ENCODE peak calls at places on chromosomes 12 and 14, in five cellular contexts. One of them, this sample, is unnamed.
A peak's percentile ranks its signal among the peaks of the same experiment; 100 is the strongest.

GRCh38 chr12:84822541-84822940 is 90.1 kb downstream of the SLC6A15 start:
- DNase-seq in BE2C: no peak
- DNase-seq in neural crest cell: no peak
- DNase-seq in AG10803: peak; percentile 88
- DNase-seq in foreskin fibroblast: peak; percentile 56
- DNase-seq in this sample: no peak

GRCh38 chr14:71452987-71453386 is 479.2 kb upstream of the RGS6 start:
- DNase-seq in foreskin fibroblast: peak; percentile 39
- DNase-seq in AG10803: peak; percentile 74
- DNase-seq in neural crest cell: no peak
- DNase-seq in BE2C: no peak
- DNase-seq in this sample: no peak

GRCh38 chr12:107145397-107145796 is 52.0 kb upstream of the CRY1 start:
- DNase-seq in AG10803: no peak
- DNase-seq in neural crest cell: no peak
- DNase-seq in foreskin fibroblast: no peak
- DNase-seq in BE2C: no peak
- DNase-seq in this sample: no peak

GRCh38 chr12:110345176-110345651 is 58.3 kb downstream of the ANAPC7 start:
- DNase-seq in neural crest cell: no peak
- DNase-seq in BE2C: no peak
- DNase-seq in AG10803: no peak
- DNase-seq in foreskin fibroblast: no peak
- DNase-seq in this sample: no peak

GRCh38 chr12:66280573-66280972 is 21.7 kb upstream of the HELB start:
- DNase-seq in AG10803: no peak
- DNase-seq in BE2C: no peak
- DNase-seq in neural crest cell: no peak
- DNase-seq in foreskin fibroblast: no peak
- DNase-seq in this sample: no peak

GRCh38 chr12:71587012-71587411 is 76.6 kb downstream of the ZFC3H1 start:
- DNase-seq in BE2C: no peak
- DNase-seq in foreskin fibroblast: no peak
- DNase-seq in AG10803: no peak
- DNase-seq in neural crest cell: no peak
- DNase-seq in this sample: no peak

GRCh38 chr14:91681893-91682563 is 49.9 kb downstream of the CATSPERB start:
- DNase-seq in AG10803: no peak
- DNase-seq in foreskin fibroblast: no peak
- DNase-seq in BE2C: no peak
- DNase-seq in neural crest cell: no peak
- DNase-seq in this sample: no peak

GRCh38 chr14:97413991-97414717 is 617.0 kb downstream of the VRK1 start:
- DNase-seq in AG10803: no peak
- DNase-seq in neural crest cell: no peak
- DNase-seq in foreskin fibroblast: no peak
- DNase-seq in BE2C: no peak
- DNase-seq in this sample: no peak

GRCh38 chr14:67269338-67270060 is 28.3 kb downstream of the PALS1 start:
- DNase-seq in neural crest cell: no peak
- DNase-seq in AG10803: peak; percentile 89
- DNase-seq in BE2C: no peak
- DNase-seq in foreskin fibroblast: peak; percentile 71
- DNase-seq in this sample: no peak

GRCh38 chr12:21938879-21939278 is 2.3 kb downstream of the ABCC9 start:
- DNase-seq in neural crest cell: no peak
- DNase-seq in AG10803: no peak
- DNase-seq in foreskin fibroblast: no peak
- DNase-seq in BE2C: no peak
- DNase-seq in this sample: no peak

GRCh38 chr12:58450868-58451482 is 469.3 kb downstream of the LRIG3 start:
- DNase-seq in foreskin fibroblast: no peak
- DNase-seq in AG10803: no peak
- DNase-seq in BE2C: no peak
- DNase-seq in neural crest cell: no peak
- DNase-seq in this sample: no peak

GRCh38 chr14:102234331-102235264 is 70.4 kb downstream of the MOK start:
- DNase-seq in AG10803: no peak
- DNase-seq in BE2C: peak; percentile 49
- DNase-seq in foreskin fibroblast: no peak
- DNase-seq in neural crest cell: no peak
- DNase-seq in this sample: no peak

GRCh38 chr14:97723834-97724770 is 926.9 kb downstream of the VRK1 start:
- DNase-seq in neural crest cell: no peak
- DNase-seq in foreskin fibroblast: no peak
- DNase-seq in AG10803: no peak
- DNase-seq in BE2C: no peak
- DNase-seq in this sample: no peak

GRCh38 chr14:49769581-49770211 is 1.7 kb downstream of the KLHDC2 start:
- DNase-seq in BE2C: no peak
- DNase-seq in AG10803: no peak
- DNase-seq in neural crest cell: no peak
- DNase-seq in foreskin fibroblast: peak; percentile 11
- DNase-seq in this sample: no peak

GRCh38 chr12:14148489-14149240 is 167.3 kb upstream of the GRIN2B start:
- DNase-seq in neural crest cell: no peak
- DNase-seq in AG10803: no peak
- DNase-seq in BE2C: no peak
- DNase-seq in foreskin fibroblast: no peak
- DNase-seq in this sample: no peak

GRCh38 chr14:52313493-52313881 is 625 bp upstream of the PTGER2 start:
- DNase-seq in foreskin fibroblast: no peak
- DNase-seq in neural crest cell: no peak
- DNase-seq in BE2C: no peak
- DNase-seq in AG10803: peak; percentile 25
- DNase-seq in this sample: no peak

GRCh38 chr14:48373993-48374392 is 698.6 kb upstream of the MDGA2 start:
- DNase-seq in neural crest cell: no peak
- DNase-seq in BE2C: no peak
- DNase-seq in AG10803: no peak
- DNase-seq in foreskin fibroblast: no peak
- DNase-seq in this sample: no peak

GRCh38 chr12:101172316-101172715 is 37.7 kb downstream of the SLC5A8 start:
- DNase-seq in foreskin fibroblast: peak; percentile 18
- DNase-seq in AG10803: peak; percentile 41
- DNase-seq in neural crest cell: no peak
- DNase-seq in BE2C: no peak
- DNase-seq in this sample: peak; percentile 9

GRCh38 chr12:17348311-17348710 is 741.7 kb downstream of the RERGL start:
- DNase-seq in foreskin fibroblast: no peak
- DNase-seq in AG10803: no peak
- DNase-seq in BE2C: no peak
- DNase-seq in neural crest cell: no peak
- DNase-seq in this sample: no peak

GRCh38 chr12:59723520-59723919 is 127.7 kb downstream of the SLC16A7 start:
- DNase-seq in neural crest cell: no peak
- DNase-seq in foreskin fibroblast: peak; percentile 48
- DNase-seq in BE2C: no peak
- DNase-seq in AG10803: no peak
- DNase-seq in this sample: no peak

GRCh38 chr12:10098762-10099161 is at the start of gene CLEC1A:
- DNase-seq in BE2C: no peak
- DNase-seq in AG10803: peak; percentile 35
- DNase-seq in foreskin fibroblast: no peak
- DNase-seq in neural crest cell: no peak
- DNase-seq in this sample: no peak

GRCh38 chr12:122099280-122099749 is 20.8 kb downstream of the MLXIP start:
- DNase-seq in neural crest cell: no peak
- DNase-seq in AG10803: no peak
- DNase-seq in BE2C: no peak
- DNase-seq in foreskin fibroblast: no peak
- DNase-seq in this sample: no peak

GRCh38 chr12:57208946-57209282 is 7.7 kb upstream of the NXPH4 start:
- DNase-seq in foreskin fibroblast: no peak
- DNase-seq in neural crest cell: no peak
- DNase-seq in AG10803: no peak
- DNase-seq in BE2C: no peak
- DNase-seq in this sample: no peak

GRCh38 chr12:79307340-79307739 is 383.4 kb downstream of the PAWR start:
- DNase-seq in BE2C: no peak
- DNase-seq in foreskin fibroblast: no peak
- DNase-seq in AG10803: no peak
- DNase-seq in neural crest cell: no peak
- DNase-seq in this sample: no peak

GRCh38 chr14:63727231-63727735 is 582 bp downstream of the SGPP1 start:
- DNase-seq in foreskin fibroblast: peak; percentile 72
- DNase-seq in neural crest cell: peak; percentile 43
- DNase-seq in BE2C: peak; percentile 52
- DNase-seq in AG10803: peak; percentile 40
- DNase-seq in this sample: no peak

GRCh38 chr14:93317200-93317599 is 15.6 kb downstream of the BTBD7 start:
- DNase-seq in neural crest cell: no peak
- DNase-seq in foreskin fibroblast: no peak
- DNase-seq in BE2C: no peak
- DNase-seq in AG10803: no peak
- DNase-seq in this sample: no peak

GRCh38 chr12:23472329-23472971 is 477.0 kb downstream of the SOX5 start:
- DNase-seq in foreskin fibroblast: no peak
- DNase-seq in AG10803: no peak
- DNase-seq in neural crest cell: no peak
- DNase-seq in BE2C: no peak
- DNase-seq in this sample: no peak

GRCh38 chr12:85794551-85794950 is 41.7 kb downstream of the RASSF9 start:
- DNase-seq in AG10803: peak; percentile 52
- DNase-seq in BE2C: no peak
- DNase-seq in neural crest cell: no peak
- DNase-seq in foreskin fibroblast: peak; percentile 65
- DNase-seq in this sample: no peak

GRCh38 chr12:122399592-122400373 is 22.7 kb downstream of the CLIP1 start:
- DNase-seq in foreskin fibroblast: peak; percentile 92
- DNase-seq in AG10803: peak; percentile 96
- DNase-seq in neural crest cell: peak; percentile 22
- DNase-seq in BE2C: peak; percentile 59
- DNase-seq in this sample: peak; percentile 74

GRCh38 chr12:90098132-90098779 is 389.6 kb upstream of the ATP2B1 start:
- DNase-seq in neural crest cell: no peak
- DNase-seq in AG10803: no peak
- DNase-seq in foreskin fibroblast: no peak
- DNase-seq in BE2C: no peak
- DNase-seq in this sample: no peak

GRCh38 chr14:99779751-99780150 is 13.5 kb upstream of the EML1 start:
- DNase-seq in BE2C: no peak
- DNase-seq in neural crest cell: no peak
- DNase-seq in foreskin fibroblast: peak; percentile 79
- DNase-seq in AG10803: peak; percentile 44
- DNase-seq in this sample: no peak
- TF ChIP-seq CTCF in BE2C: no peak
- TF ChIP-seq CTCF in neural crest cell: no peak
- TF ChIP-seq CTCF in foreskin fibroblast: no peak
- TF ChIP-seq CTCF in AG10803: no peak
- TF ChIP-seq CTCF in this sample: no peak

GRCh38 chr14:75259510-75259855 is 19.1 kb upstream of the FOS start:
- DNase-seq in AG10803: peak; percentile 62
- DNase-seq in foreskin fibroblast: peak; percentile 62
- DNase-seq in BE2C: no peak
- DNase-seq in neural crest cell: no peak
- DNase-seq in this sample: no peak
- TF ChIP-seq CTCF in AG10803: peak; percentile 42
- TF ChIP-seq CTCF in foreskin fibroblast: peak; percentile 17
- TF ChIP-seq CTCF in BE2C: peak; percentile 33
- TF ChIP-seq CTCF in neural crest cell: no peak
- TF ChIP-seq CTCF in this sample: peak; percentile 2

DNA sequence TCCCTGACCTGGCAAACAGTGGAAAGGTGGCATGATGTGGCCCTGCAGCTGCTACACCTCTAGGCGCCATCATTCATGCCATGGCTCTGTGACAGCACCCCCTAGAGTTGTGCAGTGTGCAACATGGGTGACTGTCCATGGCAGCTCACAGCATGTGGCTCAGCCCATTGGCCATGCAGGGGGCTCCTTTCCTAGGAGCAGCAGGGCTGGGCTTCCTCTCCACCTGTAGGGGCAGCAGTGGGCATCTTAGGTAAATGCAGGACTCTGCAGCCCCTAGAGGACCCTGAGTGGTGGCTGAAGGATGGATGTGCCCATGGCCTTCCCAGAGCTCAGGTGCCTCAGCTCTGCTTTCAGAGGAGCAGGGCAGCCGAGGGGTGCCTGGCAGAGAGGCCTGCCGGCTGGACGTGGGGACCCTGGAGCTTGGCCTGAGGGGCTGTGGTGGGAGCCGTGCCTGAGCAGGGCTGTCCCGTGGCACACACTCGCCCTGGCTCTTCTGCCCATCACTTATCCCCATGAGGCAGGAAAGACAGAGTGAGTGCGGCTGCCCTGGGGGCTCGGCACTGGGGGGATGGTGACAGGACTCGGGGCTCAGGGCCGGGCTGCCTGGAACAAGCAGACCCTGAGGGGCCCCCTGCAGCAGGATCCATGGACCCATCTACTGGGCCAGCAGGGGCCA is 7.4 kb downstream of the ADSS1 start:
- DNase-seq in neural crest cell: no peak
- DNase-seq in foreskin fibroblast: no peak
- DNase-seq in AG10803: no peak
- DNase-seq in BE2C: peak; percentile 51
- DNase-seq in this sample: no peak
- TF ChIP-seq CTCF in neural crest cell: peak; percentile 50
- TF ChIP-seq CTCF in foreskin fibroblast: peak; percentile 54
- TF ChIP-seq CTCF in AG10803: peak; percentile 12
- TF ChIP-seq CTCF in BE2C: peak; percentile 62
- TF ChIP-seq CTCF in this sample: peak; percentile 34

GRCh38 chr12:124225730-124226129 is 69.2 kb upstream of the RFLNA start:
- DNase-seq in AG10803: no peak
- DNase-seq in foreskin fibroblast: no peak
- DNase-seq in BE2C: no peak
- DNase-seq in neural crest cell: no peak
- DNase-seq in this sample: no peak

GRCh38 chr12:124230117-124230757 is 64.7 kb upstream of the RFLNA start:
- DNase-seq in neural crest cell: no peak
- DNase-seq in foreskin fibroblast: no peak
- DNase-seq in BE2C: no peak
- DNase-seq in AG10803: no peak
- DNase-seq in this sample: no peak

GRCh38 chr12:124222368-124223245 is 72.3 kb upstream of the RFLNA start:
- DNase-seq in AG10803: no peak
- DNase-seq in foreskin fibroblast: no peak
- DNase-seq in BE2C: no peak
- DNase-seq in neural crest cell: no peak
- DNase-seq in this sample: no peak

GRCh38 chr12:124228050-124228711 is 66.7 kb upstream of the RFLNA start:
- DNase-seq in foreskin fibroblast: no peak
- DNase-seq in AG10803: no peak
- DNase-seq in BE2C: no peak
- DNase-seq in neural crest cell: no peak
- DNase-seq in this sample: no peak

DNA sequence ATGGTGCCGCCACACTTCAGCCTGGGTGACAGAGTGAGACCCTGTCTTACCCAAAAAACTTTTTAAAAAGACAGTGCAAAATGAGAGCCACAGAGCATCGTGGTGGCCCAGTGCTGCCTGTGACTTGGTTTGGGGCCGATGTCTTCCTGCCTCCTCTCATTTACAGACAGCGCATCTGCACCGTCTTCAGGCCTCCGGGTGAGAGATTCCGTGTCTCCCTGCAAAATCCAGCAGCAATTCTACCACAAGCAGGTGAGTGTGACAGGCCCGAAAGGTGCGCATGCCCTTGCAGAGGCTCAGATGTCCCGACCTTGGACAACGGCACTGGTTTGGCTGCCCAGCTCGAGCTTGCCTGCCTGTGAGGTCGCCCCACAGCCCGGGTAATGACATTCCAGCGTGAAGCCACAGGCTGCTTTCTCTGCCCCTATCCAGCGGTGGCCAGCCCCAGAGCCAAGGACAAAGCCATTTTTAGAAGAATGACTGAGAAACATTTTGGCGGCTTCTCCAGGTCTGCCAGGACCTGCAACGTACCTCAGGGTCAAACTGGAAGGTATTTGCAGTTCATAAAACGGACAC is 70.3 kb upstream of the RFLNA start:
- DNase-seq in AG10803: no peak
- DNase-seq in foreskin fibroblast: no peak
- DNase-seq in BE2C: no peak
- DNase-seq in neural crest cell: no peak
- DNase-seq in this sample: no peak
- TF ChIP-seq CTCF in AG10803: no peak
- TF ChIP-seq CTCF in foreskin fibroblast: no peak
- TF ChIP-seq CTCF in BE2C: no peak
- TF ChIP-seq CTCF in neural crest cell: no peak
- TF ChIP-seq CTCF in this sample: no peak

This sample was measured in GM13977.